ENCODE peak calls at places on chromosome 20, in six cellular contexts. One of them, this sample, is unnamed.

GRCh38 chr20:18657575-18657974 is 69.7 kb downstream of the DTD1 start:
- DNase-seq in HepG2: no peak
- DNase-seq in GM12891: no peak
- DNase-seq in H1: no peak
- DNase-seq in K562: no peak
- DNase-seq in GM12878: no peak
- DNase-seq in this sample: no peak

GRCh38 chr20:10359621-10360040 is 74.4 kb downstream of the MKKS start:
- DNase-seq in GM12891: no peak
- DNase-seq in K562: no peak
- DNase-seq in HepG2: no peak
- DNase-seq in GM12878: peak
- DNase-seq in H1: no peak
- DNase-seq in this sample: no peak

GRCh38 chr20:61025536-61025935 is 226.5 kb upstream of the CDH4 start:
- DNase-seq in K562: no peak
- DNase-seq in GM12878: no peak
- DNase-seq in H1: no peak
- DNase-seq in GM12891: no peak
- DNase-seq in HepG2: no peak
- DNase-seq in this sample: no peak

GRCh38 chr20:1062334-1063015 is 55.9 kb upstream of the PSMF1 start:
- DNase-seq in GM12891: no peak
- DNase-seq in GM12878: no peak
- DNase-seq in K562: no peak
- DNase-seq in HepG2: no peak
- DNase-seq in H1: no peak
- DNase-seq in this sample: no peak

GRCh38 chr20:23161244-23161875 is 75.2 kb upstream of the CD93 start:
- DNase-seq in GM12878: no peak
- DNase-seq in HepG2: no peak
- DNase-seq in GM12891: no peak
- DNase-seq in H1: no peak
- DNase-seq in K562: no peak
- DNase-seq in this sample: peak

GRCh38 chr20:63089051-63089907 is 82.5 kb upstream of the BHLHE23 start:
- DNase-seq in HepG2: no peak
- DNase-seq in GM12891: no peak
- DNase-seq in K562: no peak
- DNase-seq in H1: no peak
- DNase-seq in GM12878: no peak
- DNase-seq in this sample: no peak

GRCh38 chr20:16066571-16066970 is 506.7 kb downstream of the KIF16B start:
- DNase-seq in K562: no peak
- DNase-seq in HepG2: no peak
- DNase-seq in GM12878: no peak
- DNase-seq in H1: no peak
- DNase-seq in GM12891: no peak
- DNase-seq in this sample: no peak

GRCh38 chr20:2814587-2815051 is at the start of gene C20orf141:
- DNase-seq in GM12891: no peak
- DNase-seq in GM12878: no peak
- DNase-seq in HepG2: no peak
- DNase-seq in K562: no peak
- DNase-seq in H1: no peak
- DNase-seq in this sample: no peak

GRCh38 chr20:6164421-6165341 is 41.9 kb upstream of the FERMT1 start:
- DNase-seq in HepG2: no peak
- DNase-seq in K562: no peak
- DNase-seq in GM12878: no peak
- DNase-seq in H1: no peak
- DNase-seq in GM12891: no peak
- DNase-seq in this sample: no peak

GRCh38 chr20:36778831-36779655 is 5.5 kb upstream of the DSN1 start:
- DNase-seq in H1: no peak
- DNase-seq in K562: no peak
- DNase-seq in HepG2: no peak
- DNase-seq in GM12891: no peak
- DNase-seq in GM12878: no peak
- DNase-seq in this sample: no peak

GRCh38 chr20:63081351-63081750 is 74.6 kb upstream of the BHLHE23 start:
- DNase-seq in K562: no peak
- DNase-seq in GM12891: no peak
- DNase-seq in GM12878: no peak
- DNase-seq in HepG2: no peak
- DNase-seq in H1: no peak
- DNase-seq in this sample: no peak

GRCh38 chr20:23039885-23040508 is 4.9 kb downstream of the SSTR4 start:
- DNase-seq in GM12891: no peak
- DNase-seq in HepG2: no peak
- DNase-seq in GM12878: no peak
- DNase-seq in K562: no peak
- DNase-seq in H1: no peak
- DNase-seq in this sample: no peak

GRCh38 chr20:62925420-62926228 is 681 bp downstream of the DIDO1 start:
- DNase-seq in HepG2: no peak
- DNase-seq in GM12891: no peak
- DNase-seq in H1: no peak
- DNase-seq in K562: no peak
- DNase-seq in GM12878: no peak
- DNase-seq in this sample: peak

GRCh38 chr20:32979201-32979998 is 24.8 kb downstream of the SUN5 start:
- DNase-seq in H1: no peak
- DNase-seq in HepG2: no peak
- DNase-seq in GM12891: no peak
- DNase-seq in GM12878: no peak
- DNase-seq in K562: no peak
- DNase-seq in this sample: no peak

GRCh38 chr20:11159728-11160127 is 485.9 kb upstream of the JAG1 start:
- DNase-seq in GM12878: peak
- DNase-seq in GM12891: no peak
- DNase-seq in H1: no peak
- DNase-seq in K562: no peak
- DNase-seq in HepG2: no peak
- DNase-seq in this sample: no peak

GRCh38 chr20:37430778-37431460 is 85.0 kb downstream of the SRC start:
- DNase-seq in HepG2: no peak
- DNase-seq in GM12878: no peak
- DNase-seq in GM12891: no peak
- DNase-seq in K562: no peak
- DNase-seq in H1: no peak
- DNase-seq in this sample: no peak

GRCh38 chr20:31603822-31604566 is 1.1 kb upstream of the ID1 start:
- DNase-seq in GM12878: peak
- DNase-seq in GM12891: peak
- DNase-seq in K562: peak
- DNase-seq in H1: peak
- DNase-seq in HepG2: peak
- DNase-seq in this sample: peak

GRCh38 chr20:53707341-53708102 is 113.9 kb upstream of the ZNF217 start:
- DNase-seq in GM12878: peak
- DNase-seq in HepG2: no peak
- DNase-seq in K562: no peak
- DNase-seq in H1: no peak
- DNase-seq in GM12891: no peak
- DNase-seq in this sample: no peak

GRCh38 chr20:4601630-4602296 is 119.9 kb upstream of the PRND start:
- DNase-seq in H1: no peak
- DNase-seq in GM12891: no peak
- DNase-seq in HepG2: no peak
- DNase-seq in K562: no peak
- DNase-seq in GM12878: no peak
- DNase-seq in this sample: no peak

GRCh38 chr20:674936-675452 is 608 bp downstream of the SCRT2 start:
- DNase-seq in GM12891: no peak
- DNase-seq in H1: no peak
- DNase-seq in K562: no peak
- DNase-seq in GM12878: no peak
- DNase-seq in HepG2: no peak
- DNase-seq in this sample: no peak

GRCh38 chr20:19978511-19979210 is 38.5 kb upstream of the NAA20 start:
- DNase-seq in GM12891: no peak
- DNase-seq in HepG2: no peak
- DNase-seq in GM12878: no peak
- DNase-seq in K562: no peak
- DNase-seq in H1: no peak
- DNase-seq in this sample: no peak

GRCh38 chr20:19977373-19977770 is 39.8 kb upstream of the NAA20 start:
- DNase-seq in H1: no peak
- DNase-seq in GM12891: no peak
- DNase-seq in HepG2: no peak
- DNase-seq in GM12878: no peak
- DNase-seq in K562: no peak
- DNase-seq in this sample: no peak

GRCh38 chr20:19975436-19975799 is 41.7 kb upstream of the NAA20 start:
- DNase-seq in GM12878: no peak
- DNase-seq in HepG2: no peak
- DNase-seq in H1: no peak
- DNase-seq in GM12891: no peak
- DNase-seq in K562: no peak
- DNase-seq in this sample: no peak

GRCh38 chr20:19975901-19976300 is 41.3 kb upstream of the NAA20 start:
- DNase-seq in GM12878: no peak
- DNase-seq in GM12891: no peak
- DNase-seq in K562: no peak
- DNase-seq in HepG2: no peak
- DNase-seq in H1: no peak
- DNase-seq in this sample: no peak

GRCh38 chr20:19976595-19977372 is 40.4 kb upstream of the NAA20 start:
- DNase-seq in GM12878: no peak
- DNase-seq in K562: no peak
- DNase-seq in H1: peak
- DNase-seq in HepG2: peak
- DNase-seq in GM12891: no peak
- DNase-seq in this sample: no peak
- TF ChIP-seq TAF1 in GM12878: no peak
- TF ChIP-seq TAF1 in K562: no peak
- TF ChIP-seq TAF1 in H1: no peak
- TF ChIP-seq TAF1 in HepG2: no peak
- TF ChIP-seq TAF1 in GM12891: no peak
- TF ChIP-seq TAF1 in this sample: no peak

GRCh38 chr20:46849269-46849668 is 45.4 kb upstream of the EYA2 start:
- DNase-seq in H1: no peak
- DNase-seq in GM12878: no peak
- DNase-seq in K562: no peak
- DNase-seq in HepG2: no peak
- DNase-seq in GM12891: no peak
- DNase-seq in this sample: no peak

GRCh38 chr20:46851746-46852145 is 42.9 kb upstream of the EYA2 start:
- DNase-seq in GM12878: no peak
- DNase-seq in GM12891: no peak
- DNase-seq in H1: no peak
- DNase-seq in K562: no peak
- DNase-seq in HepG2: no peak
- DNase-seq in this sample: no peak

GRCh38 chr20:46849751-46850150 is 44.9 kb upstream of the EYA2 start:
- DNase-seq in GM12878: no peak
- DNase-seq in HepG2: no peak
- DNase-seq in H1: no peak
- DNase-seq in GM12891: no peak
- DNase-seq in K562: no peak
- DNase-seq in this sample: no peak

GRCh38 chr20:46850896-46851295 is 43.7 kb upstream of the EYA2 start:
- DNase-seq in H1: no peak
- DNase-seq in GM12878: no peak
- DNase-seq in GM12891: no peak
- DNase-seq in HepG2: no peak
- DNase-seq in K562: no peak
- DNase-seq in this sample: no peak

DNA sequence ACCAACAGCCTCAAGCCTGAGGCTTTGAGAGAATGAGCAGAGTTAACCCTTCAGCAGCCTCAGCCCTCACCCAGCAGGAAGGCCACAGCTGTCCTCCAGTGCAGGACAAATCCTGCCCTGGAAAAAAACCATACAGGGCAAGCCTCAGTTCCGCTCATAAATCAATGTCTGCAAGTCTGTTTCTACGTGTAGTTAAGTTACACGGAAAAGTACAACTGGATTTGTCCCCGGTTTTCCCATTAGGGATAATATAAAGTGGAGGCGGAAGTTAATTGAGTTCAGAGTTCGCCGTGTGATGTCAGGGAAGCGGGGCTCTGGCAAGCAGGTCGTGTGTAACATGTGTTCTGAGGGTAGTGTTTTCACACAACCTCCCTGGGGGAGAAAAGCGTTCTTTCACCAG is 44.2 kb upstream of the EYA2 start:
- DNase-seq in K562: no peak
- DNase-seq in H1: no peak
- DNase-seq in GM12891: no peak
- DNase-seq in HepG2: no peak
- DNase-seq in GM12878: no peak
- DNase-seq in this sample: no peak
- TF ChIP-seq POLR2A in K562: no peak
- TF ChIP-seq POLR2A in H1: no peak
- TF ChIP-seq POLR2A in GM12891: no peak
- TF ChIP-seq POLR2A in HepG2: no peak
- TF ChIP-seq POLR2A in GM12878: no peak
- TF ChIP-seq POLR2A in this sample: no peak

GRCh38 chr20:55947701-55948100 is 57.6 kb downstream of the CBLN4 start:
- DNase-seq in HepG2: no peak
- DNase-seq in GM12878: no peak
- DNase-seq in GM12891: no peak
- DNase-seq in K562: no peak
- DNase-seq in H1: no peak
- DNase-seq in this sample: no peak

DNA sequence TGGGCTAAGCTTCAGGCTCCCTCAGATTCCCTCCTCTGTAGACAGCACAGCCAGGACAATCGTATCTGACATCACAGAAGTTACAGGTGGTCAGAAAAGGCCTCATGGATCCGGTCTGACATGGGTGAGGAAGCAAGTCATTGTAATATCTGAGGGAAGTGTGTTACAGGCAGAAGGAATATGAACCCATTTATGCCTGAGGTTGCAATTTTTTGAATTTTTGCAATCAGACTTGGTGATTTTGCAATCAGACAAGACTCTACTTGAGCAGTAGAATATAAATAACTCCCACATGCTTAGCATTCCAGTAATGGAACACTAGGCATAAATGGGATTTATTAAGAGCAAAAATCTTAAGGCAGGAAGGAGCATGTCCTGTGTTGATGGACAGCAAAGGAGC is 52.1 kb downstream of the CBLN4 start:
- DNase-seq in H1: no peak
- DNase-seq in GM12878: no peak
- DNase-seq in K562: no peak
- DNase-seq in GM12891: no peak
- DNase-seq in HepG2: no peak
- DNase-seq in this sample: no peak
- TF ChIP-seq TAF1 in H1: no peak
- TF ChIP-seq TAF1 in GM12878: no peak
- TF ChIP-seq TAF1 in K562: no peak
- TF ChIP-seq TAF1 in GM12891: no peak
- TF ChIP-seq TAF1 in HepG2: no peak
- TF ChIP-seq TAF1 in this sample: no peak

DNA sequence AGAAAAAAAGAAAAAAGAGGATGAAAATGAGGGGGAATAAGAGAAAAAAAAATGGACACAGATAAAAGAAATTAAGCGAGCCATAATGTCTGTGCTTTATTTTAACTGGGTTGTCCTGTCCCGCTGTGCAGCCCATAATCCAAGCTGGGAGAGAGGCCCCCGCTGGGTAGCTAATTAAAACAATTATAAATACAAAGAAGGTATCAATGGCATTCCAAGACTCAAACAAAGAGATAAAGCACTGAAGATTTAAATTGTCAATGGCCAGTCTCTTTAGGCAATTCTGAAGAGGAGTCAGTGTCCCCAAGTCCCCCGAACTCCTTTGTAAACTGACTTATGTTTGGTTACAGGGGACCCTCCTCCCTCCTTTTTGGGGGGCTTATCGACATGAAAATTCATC is 143.2 kb downstream of the ZFP64 start:
- DNase-seq in K562: no peak
- DNase-seq in GM12878: no peak
- DNase-seq in HepG2: no peak
- DNase-seq in GM12891: no peak
- DNase-seq in H1: peak
- DNase-seq in this sample: no peak
- TF ChIP-seq POLR2A in K562: no peak
- TF ChIP-seq POLR2A in GM12878: no peak
- TF ChIP-seq POLR2A in HepG2: no peak
- TF ChIP-seq POLR2A in GM12891: no peak
- TF ChIP-seq POLR2A in H1: no peak
- TF ChIP-seq POLR2A in this sample: no peak